ENCODE peak calls at places on chromosomes 3 and 15, in five cellular contexts. E, J, T, Y and K are unnamed samples.
A peak's percentile ranks its signal among the peaks of the same experiment; 100 is the strongest.

GRCh38 chr3:45507820-45508317 is 86.7 kb upstream of the LIMD1 start:
- DNase-seq in T (peak; percentile 79), E (peak; percentile 88), Y (peak; percentile 78), J (peak; percentile 58), K (no peak)

GRCh38 chr3:14505803-14506500 is 34.2 kb downstream of the GRIP2 start:
- DNase-seq in E (no peak), J (no peak), Y (no peak), T (no peak), K (no peak)

GRCh38 chr3:55330355-55330754 is 156.8 kb downstream of the WNT5A start:
- DNase-seq in J (peak; percentile 94), T (peak; percentile 88), E (no peak), Y (peak; percentile 94), K (no peak)

GRCh38 chr3:8724108-8724752 is 9.4 kb upstream of the CAV3 start:
- DNase-seq in Y (no peak), E (no peak), J (no peak), T (no peak), K (no peak)

GRCh38 chr3:47865192-47865591 is 62.3 kb downstream of the DHX30 start:
- DNase-seq in T (no peak), J (peak; percentile 38), Y (no peak), E (no peak), K (no peak)

GRCh38 chr3:131353946-131354345 is 27.6 kb upstream of the NUDT16 start:
- DNase-seq in E (no peak), J (no peak), T (no peak), Y (no peak), K (no peak)

GRCh38 chr3:72234394-72234793 is 449.4 kb upstream of the PROK2 start:
- DNase-seq in J (peak; percentile 83), Y (no peak), T (peak; percentile 73), E (no peak), K (no peak)

GRCh38 chr3:134864644-134865043 is 69.6 kb downstream of the EPHB1 start:
- DNase-seq in Y (no peak), J (peak; percentile 35), E (no peak), T (no peak), K (no peak)

GRCh38 chr15:71296032-71296686 is 180.9 kb downstream of the THSD4 start:
- DNase-seq in T (peak; percentile 89), E (no peak), Y (peak; percentile 70), J (peak; percentile 89), K (no peak)

GRCh38 chr3:52434491-52435115 is 10.3 kb downstream of the SEMA3G start:
- DNase-seq in Y (no peak), T (no peak), E (no peak), J (no peak), K (no peak)

GRCh38 chr3:36149447-36149865 is 230.8 kb upstream of the STAC start:
- DNase-seq in E (no peak), Y (no peak), J (no peak), T (no peak), K (no peak)

GRCh38 chr3:183911763-183912506 is 27.3 kb upstream of the PARL start:
- DNase-seq in J (no peak), Y (no peak), E (no peak), T (no peak), K (peak; percentile 71)

GRCh38 chr3:38521391-38521987 is 25.3 kb downstream of the EXOG start:
- DNase-seq in T (peak; percentile 79), Y (peak; percentile 69), J (peak; percentile 82), E (peak; percentile 73), K (peak; percentile 42)

GRCh38 chr3:116341916-116342315 is 103.4 kb downstream of the LSAMP start:
- DNase-seq in Y (no peak), T (no peak), E (no peak), J (no peak), K (no peak)

GRCh38 chr15:43776718-43777292 is at the start of gene ELL3:
- DNase-seq in T (peak; percentile 62), E (peak; percentile 76), Y (peak; percentile 47), J (peak; percentile 87), K (peak; percentile 52)

GRCh38 chr15:43777293-43777819 is 590 bp upstream of the ELL3 start:
- DNase-seq in J (peak; percentile 88), Y (peak; percentile 49), T (peak; percentile 70), E (peak; percentile 83), K (peak; percentile 52)

GRCh38 chr15:43774062-43774461 is 2.7 kb downstream of the ELL3 start:
- DNase-seq in T (no peak), J (peak; percentile 11), E (no peak), Y (no peak), K (no peak)

GRCh38 chr15:43776101-43776717 is 557 bp downstream of the ELL3 start:
- DNase-seq in Y (no peak), T (no peak), E (peak; percentile 69), J (peak; percentile 8), K (no peak)

GRCh38 chr15:43775411-43775965 is 1.3 kb downstream of the ELL3 start:
- DNase-seq in Y (peak; percentile 35), J (peak; percentile 64), E (no peak), T (peak; percentile 30), K (peak; percentile 95)
- TF ChIP-seq CTCF in Y (peak; percentile 62), J (peak; percentile 31), E (peak; percentile 40), T (peak; percentile 3), K (peak; percentile 90)

GRCh38 chr3:59290358-59290757 is 240.5 kb upstream of the CFAP20DC start:
- DNase-seq in E (no peak), Y (no peak), T (no peak), J (no peak), K (no peak)
- H3K4me3 ChIP-seq in E (no peak overlapping the region), Y (no peak overlapping the region), T (no peak overlapping the region), J (no peak overlapping the region), K (no peak overlapping the region)

GRCh38 chr3:79516795-79517194 is 251.0 kb downstream of the ROBO1 start:
- DNase-seq in T (no peak), Y (peak; percentile 24), J (no peak), E (no peak), K (no peak)

GRCh38 chr3:79515072-79515471 is 252.7 kb downstream of the ROBO1 start:
- DNase-seq in J (no peak), T (peak; percentile 24), Y (no peak), E (no peak), K (no peak)

GRCh38 chr3:79521221-79521848 is 246.5 kb downstream of the ROBO1 start:
- DNase-seq in E (peak; percentile 9), J (peak; percentile 59), T (peak; percentile 57), Y (peak; percentile 56), K (no peak)

GRCh38 chr3:79517766-79518413 is 249.9 kb downstream of the ROBO1 start:
- DNase-seq in T (peak; percentile 55), J (peak; percentile 64), E (no peak), Y (peak; percentile 49), K (no peak)
- TF ChIP-seq CTCF in T (peak; percentile 57), J (peak; percentile 77), E (peak; percentile 52), Y (peak; percentile 80), K (peak; percentile 79)

DNA sequence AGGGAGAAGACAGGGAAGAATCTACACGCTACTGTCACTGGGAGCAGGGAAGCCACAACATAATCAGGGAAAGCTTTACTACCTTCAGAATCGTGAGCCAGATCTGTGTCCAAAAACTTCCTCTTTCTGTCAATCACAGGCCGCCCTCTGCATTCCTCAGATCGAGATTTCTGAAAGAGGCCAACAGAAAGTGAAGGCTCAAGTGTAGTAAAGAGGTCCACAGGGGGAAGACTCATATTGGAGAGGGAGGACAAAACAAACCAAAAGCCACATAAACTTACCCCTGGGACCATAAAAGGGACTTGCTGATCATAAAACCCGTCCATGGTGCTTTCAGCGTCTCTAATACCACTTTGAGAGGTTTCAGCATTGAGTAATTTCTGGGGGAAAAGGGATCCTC is 3.3 kb downstream of the ETV5 start:
- DNase-seq in Y (no peak), E (no peak), J (no peak), T (no peak), K (no peak)
- H3K4me3 ChIP-seq in Y (no peak overlapping the region), E (no peak overlapping the region), J (no peak overlapping the region), T (no peak overlapping the region), K (no peak overlapping the region)

GRCh38 chr15:37101634-37102314 is 1.4 kb upstream of the MEIS2 start:
- DNase-seq in E (no peak), T (peak; percentile 74), Y (no peak), J (peak; percentile 92), K (no peak)
- TF ChIP-seq CTCF in E (no peak), T (no peak), Y (no peak), J (no peak), K (no peak)

DNA sequence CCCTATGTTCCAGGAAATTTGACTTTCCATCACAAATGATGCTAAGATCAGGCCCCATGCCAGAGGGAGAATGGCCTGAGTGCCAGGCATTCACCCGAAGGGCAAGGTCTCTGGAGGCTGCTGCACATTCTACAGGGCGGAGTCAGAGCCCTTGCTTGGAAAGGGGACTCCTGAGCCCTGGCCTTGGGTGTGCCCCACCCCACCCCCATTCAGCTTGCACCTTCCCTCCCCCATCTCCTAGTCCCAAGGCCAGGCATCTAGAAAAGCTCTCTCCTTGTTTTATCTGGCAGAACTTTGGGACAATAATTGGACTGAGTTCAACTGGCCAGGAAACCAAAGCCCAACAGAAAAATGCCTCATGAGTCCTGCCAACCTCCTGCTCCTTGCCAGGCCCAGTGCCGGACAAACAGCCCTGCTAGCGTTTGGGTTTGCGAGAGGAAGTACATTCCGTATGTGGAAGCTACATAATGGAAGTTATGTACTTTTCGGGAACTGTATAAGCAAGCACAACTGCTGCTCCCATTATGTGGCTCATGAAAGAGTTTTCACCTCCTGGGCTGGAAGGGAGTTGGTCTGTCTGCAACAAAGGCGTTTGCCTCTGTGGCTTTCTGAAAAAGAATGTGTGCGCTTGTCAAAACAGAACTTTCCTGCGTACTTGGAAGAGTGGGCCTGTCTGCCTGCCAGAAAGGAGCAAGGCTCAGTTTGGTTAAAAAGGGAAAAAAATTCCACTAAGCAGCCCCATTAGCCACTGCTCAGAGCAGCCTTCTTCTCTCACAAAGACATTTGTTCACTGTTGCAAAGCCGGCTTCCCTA is 321.4 kb upstream of the CTNNB1 start:
- DNase-seq in Y (peak; percentile 43), J (no peak), E (no peak), T (peak; percentile 71), K (peak; percentile 94)
- H3K4me3 ChIP-seq in Y (no peak overlapping the region), J (no peak overlapping the region), E (no peak overlapping the region), T (no peak overlapping the region), K (no peak overlapping the region)

GRCh38 chr3:122365073-122365472 is 18.0 kb downstream of the MIX23 start:
- DNase-seq in T (no peak), E (no peak), Y (no peak), J (no peak), K (no peak)
- TF ChIP-seq CTCF in T (no peak), E (no peak), Y (no peak), J (no peak), K (no peak)

GRCh38 chr15:63474810-63475316 is 29.5 kb upstream of the USP3 start:
- DNase-seq in J (no peak), E (no peak), Y (no peak), T (no peak), K (peak; percentile 87)

GRCh38 chr15:63473007-63473748 is 31.2 kb upstream of the USP3 start:
- DNase-seq in E (no peak), J (no peak), T (no peak), Y (no peak), K (peak; percentile 92)

GRCh38 chr15:63475670-63476069 is 28.7 kb upstream of the USP3 start:
- DNase-seq in J (no peak), E (no peak), Y (no peak), T (no peak), K (no peak)

GRCh38 chr15:63473999-63474809 is 30.2 kb upstream of the USP3 start:
- DNase-seq in T (peak; percentile 81), Y (peak; percentile 86), E (no peak), J (peak; percentile 87), K (peak; percentile 100)

DNA sequence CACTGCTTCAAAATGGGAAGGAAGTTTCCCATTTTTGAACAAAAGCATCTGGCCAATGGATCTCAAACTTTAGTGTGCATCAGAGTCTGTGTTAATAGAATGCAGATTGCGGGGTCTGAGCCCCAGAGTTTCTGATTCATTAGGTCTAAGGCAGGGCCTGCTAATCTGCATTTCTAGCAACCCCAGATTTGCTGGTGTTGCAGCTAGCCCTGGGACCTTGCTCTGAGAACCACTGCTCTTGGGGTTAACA is 30.7 kb upstream of the USP3 start:
- DNase-seq in Y (no peak), J (no peak), T (no peak), E (no peak), K (no peak)
- H3K4me3 ChIP-seq in Y (no peak overlapping the region), J (no peak overlapping the region), T (no peak overlapping the region), E (no peak overlapping the region), K (no peak overlapping the region)